ENCODE peak calls at places on chromosomes 4 and X, in eight cellular contexts. O, P, X, K, Z, A, L and F are unnamed samples.

GRCh38 chr4:102578819-102579218 is 77.7 kb downstream of the NFKB1 start:
- DNase-seq in O (no peak), P (no peak), X (peak), K (no peak), Z (no peak), A (no peak), L (no peak), F (no peak)

GRCh38 chrX:117543885-117544284 is 572.7 kb downstream of the KLHL13 start:
- DNase-seq in O (no peak), P (no peak), X (no peak), K (no peak), Z (no peak), A (no peak), L (no peak), F (no peak)

GRCh38 chrX:133645977-133646750 is 230.9 kb upstream of the GPC4 start:
- DNase-seq in O (peak), P (no peak), X (no peak), K (peak), Z (no peak), A (no peak), L (no peak), F (no peak)

GRCh38 chr4:151519728-151520415 is 110.9 kb downstream of the FHIP1A start:
- DNase-seq in O (no peak), P (no peak), X (no peak), K (no peak), Z (no peak), A (no peak), L (no peak), F (no peak)

GRCh38 chr4:154958621-154959358 is 177.7 kb downstream of the RBM46 start:
- DNase-seq in O (no peak), P (no peak), X (no peak), K (peak), Z (peak), A (peak), L (no peak), F (peak)

GRCh38 chrX:84188320-84188834 is 378 bp upstream of the RPS6KA6 start:
- DNase-seq in O (peak), P (peak), X (peak), K (peak), Z (peak), A (peak), L (peak), F (peak)

GRCh38 chrX:132467029-132467428 is 21.8 kb downstream of the MBNL3 start:
- DNase-seq in O (peak), P (no peak), X (no peak), K (peak), Z (peak), A (no peak), L (no peak), F (no peak)

GRCh38 chrX:32520789-32521188 is 690.6 kb downstream of the DMD start:
- DNase-seq in O (no peak), P (no peak), X (no peak), K (no peak), Z (no peak), A (no peak), L (no peak), F (no peak)

GRCh38 chr4:101033986-101034385 is 313.3 kb downstream of the PPP3CA start:
- DNase-seq in O (no peak), P (no peak), X (no peak), K (no peak), Z (no peak), A (no peak), L (no peak), F (no peak)

GRCh38 chr4:174873931-174874330 is 44.2 kb upstream of the ADAM29 start:
- DNase-seq in O (no peak), P (no peak), X (peak), K (no peak), Z (peak), A (no peak), L (peak), F (no peak)

GRCh38 chr4:4606321-4606720 is 64.5 kb upstream of the STX18 start:
- DNase-seq in O (peak), P (no peak), X (peak), K (no peak), Z (no peak), A (no peak), L (no peak), F (no peak)

GRCh38 chrX:640641-641040 is 10.1 kb downstream of the SHOX start:
- DNase-seq in O (no peak), P (no peak), X (no peak), K (no peak), Z (no peak), A (no peak), L (no peak), F (no peak)

GRCh38 chr4:122045533-122045932 is 93.7 kb upstream of the TRPC3 start:
- DNase-seq in O (peak), P (peak), X (peak), K (peak), Z (peak), A (no peak), L (no peak), F (no peak)

GRCh38 chrX:26253526-26253925 is 37.6 kb downstream of the MAGEB5 start:
- DNase-seq in O (no peak), P (no peak), X (no peak), K (peak), Z (no peak), A (no peak), L (no peak), F (no peak)

GRCh38 chrX:97705936-97706335 is 822.2 kb downstream of the RPA4 start:
- DNase-seq in O (peak), P (no peak), X (no peak), K (no peak), Z (no peak), A (no peak), L (no peak), F (no peak)

GRCh38 chrX:69616520-69617203 is 749 bp downstream of the EDA start:
- DNase-seq in O (no peak), P (peak), X (no peak), K (no peak), Z (no peak), A (peak), L (peak), F (peak)

GRCh38 chrX:70635227-70635626 is 190.6 kb downstream of the DLG3 start:
- DNase-seq in O (no peak), P (no peak), X (no peak), K (no peak), Z (no peak), A (peak), L (no peak), F (no peak)

GRCh38 chrX:130801901-130802300 is 101.1 kb downstream of the ENOX2 start:
- DNase-seq in O (peak), P (no peak), X (no peak), K (no peak), Z (no peak), A (no peak), L (no peak), F (no peak)

GRCh38 chr4:113837397-113837796 is 75.9 kb upstream of the CAMK2D start:
- DNase-seq in O (peak), P (no peak), X (peak), K (peak), Z (peak), A (no peak), L (peak), F (no peak)

GRCh38 chr4:129362685-129363274 is 266.8 kb downstream of the C4orf33 start:
- DNase-seq in O (peak), P (no peak), X (peak), K (peak), Z (peak), A (no peak), L (peak), F (peak)

DNA sequence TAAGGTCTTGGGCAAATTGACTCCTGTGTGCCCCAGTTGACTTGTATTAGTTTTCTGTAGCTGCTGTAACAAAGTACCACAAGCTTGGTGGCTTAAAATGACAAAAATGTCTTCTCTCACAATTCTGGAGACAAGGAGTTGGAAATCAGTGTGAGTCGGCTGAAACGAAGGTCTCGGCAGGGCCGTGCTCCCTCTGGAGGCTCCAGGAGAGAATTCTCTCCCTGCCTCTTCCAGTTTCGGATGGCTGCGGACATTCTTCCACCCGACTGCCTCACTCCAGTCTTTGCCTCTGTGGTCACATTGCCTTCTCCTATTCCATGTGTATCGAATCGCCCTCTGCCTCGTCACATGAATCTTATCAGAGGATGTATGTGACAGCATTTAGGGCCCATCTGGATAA is 66.0 kb upstream of the PHOX2B start:
- DNase-seq in O (peak), P (no peak), X (peak), K (no peak), Z (peak), A (no peak), L (no peak), F (peak)
- TF ChIP-seq CTCF in O (peak), P (no peak), X (peak), K (peak), Z (peak), A (no peak), L (no peak), F (peak)

GRCh38 chr4:119971763-119972162 is 94.9 kb downstream of the MAD2L1 start:
- DNase-seq in O (no peak), P (no peak), X (no peak), K (no peak), Z (no peak), A (no peak), L (no peak), F (no peak)

GRCh38 chr4:119977135-119977534 is 89.5 kb downstream of the MAD2L1 start:
- DNase-seq in O (no peak), P (no peak), X (no peak), K (no peak), Z (no peak), A (no peak), L (no peak), F (no peak)

DNA sequence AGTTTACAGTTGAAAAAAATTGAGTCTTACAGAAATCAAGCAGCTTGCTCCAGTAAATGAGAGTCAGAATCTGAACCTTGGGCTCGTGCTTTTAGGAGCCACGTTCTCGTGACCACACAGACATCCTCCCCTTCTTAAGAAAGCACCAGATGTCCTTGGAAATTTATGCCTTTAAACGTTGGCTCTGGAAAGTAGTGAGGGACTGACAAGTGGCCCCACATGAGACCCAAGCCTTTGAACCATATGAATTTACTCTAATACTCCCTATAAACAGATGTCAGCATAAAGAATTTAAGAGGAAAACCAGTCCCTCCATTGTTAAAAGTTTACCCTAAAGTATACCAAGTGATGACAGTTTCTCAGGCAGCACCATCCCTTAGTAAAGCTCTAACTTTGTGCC is 89.1 kb downstream of the MAD2L1 start:
- DNase-seq in O (no peak), P (no peak), X (no peak), K (no peak), Z (no peak), A (no peak), L (no peak), F (no peak)
- H3K27ac ChIP-seq in O (no peak), P (no peak), X (no peak), K (no peak), Z (no peak), A (no peak), L (no peak), F (no peak)

GRCh38 chr4:139522457-139522856 is 33.6 kb downstream of the SETD7 start:
- DNase-seq in O (no peak), P (no peak), X (no peak), K (no peak), Z (no peak), A (no peak), L (no peak), F (no peak)
- TF ChIP-seq CTCF in O (no peak), P (no peak), X (no peak), K (no peak), Z (no peak), A (no peak), L (no peak), F (no peak)

DNA sequence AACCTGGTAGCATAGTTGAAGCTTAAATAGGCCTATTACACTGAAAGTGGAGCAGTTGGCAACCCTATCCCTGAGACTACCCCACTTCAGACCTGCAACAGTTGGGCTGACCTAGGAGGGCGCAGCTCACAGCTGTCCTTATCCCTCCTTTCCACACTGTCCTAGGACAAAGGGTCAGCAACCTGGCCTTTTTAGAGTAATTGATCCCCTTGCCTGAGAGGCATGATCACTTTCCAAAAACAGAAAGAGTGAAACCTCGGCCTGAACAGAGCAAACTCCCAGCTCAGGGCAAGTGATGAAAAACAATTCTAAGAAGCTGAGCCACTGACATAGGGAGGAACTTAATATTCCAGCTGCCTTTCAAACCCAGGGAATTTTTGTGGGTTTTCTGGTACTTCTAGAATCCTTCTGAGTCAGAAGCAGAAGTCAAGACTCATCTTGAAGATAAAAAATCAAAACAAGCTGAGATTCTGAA is 94.9 kb upstream of the MYOZ2 start:
- DNase-seq in O (peak), P (no peak), X (no peak), K (peak), Z (peak), A (no peak), L (no peak), F (no peak)
- H3K27ac ChIP-seq in O (peak), P (peak), X (peak), K (peak), Z (no peak), A (peak), L (no peak), F (peak)